ENCODE peak calls at places on chromosome 17, in ten cellular contexts. G is amniotic stem cell; E is brain pericyte; J is mucosa of gallbladder; O is stimulated activated CD8-positive, alpha-beta memory T cell treated with anti-CD3 and anti-CD28 coated beads, Interleukin-4, amount 100 ng/mL, for 48 hours; L is ascending aorta; T is left cardiac atrium; M is neural progenitor cell; A is T-helper 1 cell; K is ACHN. R is an unnamed sample.

GRCh38 chr17:61238455-61238933 is 161.1 kb upstream of the TBX2 start:
- DNase-seq in G (no peak), E (no peak), J (no peak), O (no peak), L (no peak), T (no peak), M (no peak), A (no peak), K (no peak), R (no peak)

GRCh38 chr17:1002771-1003555 is 6.0 kb downstream of the TIMM22 start:
- DNase-seq in G (peak; percentile 40), E (peak; percentile 77), J (no peak), O (no peak), L (peak; percentile 68), T (no peak), M (no peak), A (no peak), K (no peak), R (no peak)

GRCh38 chr17:8941520-8941919 is 24.0 kb downstream of the PIK3R5 start:
- DNase-seq in G (no peak), E (no peak), J (no peak), O (peak; percentile 77), L (no peak), T (peak; percentile 33), M (no peak), A (peak; percentile 44), K (no peak), R (no peak)

GRCh38 chr17:72529386-72529785 is 408.6 kb downstream of the SOX9 start:
- DNase-seq in G (no peak), E (no peak), J (no peak), O (no peak), L (no peak), T (no peak), M (peak; percentile 45), A (no peak), K (no peak), R (no peak)

GRCh38 chr17:73553311-73553710 is 90.9 kb downstream of the SDK2 start:
- DNase-seq in G (no peak), E (no peak), J (no peak), O (no peak), L (no peak), T (no peak), M (no peak), A (no peak), K (no peak), R (no peak)

GRCh38 chr17:42518755-42519545 is 17.1 kb upstream of the NAGLU start:
- DNase-seq in G (no peak), E (no peak), J (peak; percentile 81), O (no peak), L (no peak), T (peak; percentile 81), M (no peak), A (no peak), K (peak; percentile 29), R (no peak)

GRCh38 chr17:58300336-58300735 is 19.6 kb upstream of the MPO start:
- DNase-seq in G (no peak), E (no peak), J (peak; percentile 1), O (peak; percentile 10), L (no peak), T (no peak), M (no peak), A (no peak), K (no peak), R (no peak)

GRCh38 chr17:75913537-75914210 is 9.0 kb upstream of the MRPL38 start:
- DNase-seq in G (no peak), E (no peak), J (no peak), O (no peak), L (no peak), T (no peak), M (no peak), A (no peak), K (no peak), R (no peak)

GRCh38 chr17:32102697-32103096 is 39.6 kb upstream of the RHOT1 start:
- DNase-seq in G (no peak), E (no peak), J (no peak), O (no peak), L (no peak), T (no peak), M (no peak), A (no peak), K (no peak), R (no peak)

GRCh38 chr17:8956521-8956920 is 9.0 kb downstream of the PIK3R5 start:
- DNase-seq in G (no peak), E (no peak), J (no peak), O (no peak), L (no peak), T (no peak), M (no peak), A (no peak), K (no peak), R (no peak)

GRCh38 chr17:45306623-45307022 is 10.2 kb downstream of the MAP3K14 start:
- DNase-seq in G (no peak), E (no peak), J (no peak), O (no peak), L (no peak), T (no peak), M (no peak), A (no peak), K (no peak), R (no peak)

GRCh38 chr17:73165616-73166404 is 1.0 kb downstream of the SSTR2 start:
- DNase-seq in G (no peak), E (no peak), J (no peak), O (no peak), L (no peak), T (peak; percentile 25), M (peak; percentile 68), A (no peak), K (peak; percentile 19), R (no peak)

GRCh38 chr17:36463916-36464764 is 22.3 kb upstream of the ZNHIT3 start:
- DNase-seq in G (peak; percentile 2), E (no peak), J (peak; percentile 66), O (peak; percentile 75), L (no peak), T (peak; percentile 59), M (peak; percentile 98), A (no peak), K (peak; percentile 85), R (peak; percentile 85)

GRCh38 chr17:79325707-79326106 is 251.1 kb downstream of the ENGASE start:
- DNase-seq in G (no peak), E (no peak), J (no peak), O (peak; percentile 26), L (no peak), T (no peak), M (peak; percentile 82), A (no peak), K (peak; percentile 50), R (no peak)

GRCh38 chr17:61168506-61168905 is 231.1 kb upstream of the TBX2 start:
- DNase-seq in G (no peak), E (no peak), J (no peak), O (no peak), L (no peak), T (no peak), M (no peak), A (no peak), K (peak; percentile 32), R (no peak)

GRCh38 chr17:9139695-9140094 is 118.4 kb downstream of the NTN1 start:
- DNase-seq in G (no peak), E (no peak), J (no peak), O (no peak), L (no peak), T (no peak), M (no peak), A (no peak), K (no peak), R (no peak)

GRCh38 chr17:14158707-14159106 is 78.0 kb downstream of the CDRT15 start:
- DNase-seq in G (no peak), E (no peak), J (no peak), O (no peak), L (no peak), T (no peak), M (no peak), A (no peak), K (no peak), R (no peak)

GRCh38 chr17:81954131-81955057 is 6.6 kb downstream of the NOTUM start:
- DNase-seq in G (no peak), E (no peak), J (no peak), O (no peak), L (no peak), T (no peak), M (no peak), A (no peak), K (no peak), R (no peak)

GRCh38 chr17:50840311-50840851 is 5.0 kb downstream of the WFIKKN2 start:
- DNase-seq in G (no peak), E (no peak), J (no peak), O (no peak), L (peak; percentile 53), T (no peak), M (no peak), A (no peak), K (no peak), R (no peak)

GRCh38 chr17:33811984-33812383 is 443.1 kb upstream of the CCL2 start:
- DNase-seq in G (no peak), E (no peak), J (no peak), O (no peak), L (no peak), T (no peak), M (no peak), A (no peak), K (no peak), R (no peak)

GRCh38 chr17:65074778-65075250 is 18.3 kb upstream of the GNA13 start:
- DNase-seq in G (no peak), E (no peak), J (peak; percentile 74), O (no peak), L (no peak), T (peak; percentile 82), M (no peak), A (no peak), K (no peak), R (no peak)

GRCh38 chr17:39599006-39599664 is 8.6 kb downstream of the NEUROD2 start:
- DNase-seq in G (no peak), E (no peak), J (no peak), O (no peak), L (no peak), T (no peak), M (peak; percentile 49), A (no peak), K (no peak), R (no peak)

GRCh38 chr17:32954477-32954876 is 26.5 kb downstream of the TMEM98 start:
- DNase-seq in G (no peak), E (no peak), J (peak; percentile 82), O (no peak), L (no peak), T (no peak), M (no peak), A (no peak), K (no peak), R (no peak)

GRCh38 chr17:41004397-41004796 is 4.5 kb downstream of the KRTAP3-1 start:
- DNase-seq in G (no peak), E (no peak), J (no peak), O (no peak), L (no peak), T (no peak), M (no peak), A (no peak), K (no peak), R (no peak)

GRCh38 chr17:66935717-66936116 is 28.8 kb upstream of the CACNG4 start:
- DNase-seq in G (no peak), E (no peak), J (no peak), O (no peak), L (no peak), T (no peak), M (no peak), A (no peak), K (no peak), R (no peak)

GRCh38 chr17:3965123-3965800 is 1.0 kb upstream of the ATP2A3 start:
- DNase-seq in G (no peak), E (no peak), J (peak; percentile 70), O (peak; percentile 80), L (peak; percentile 80), T (peak; percentile 75), M (peak; percentile 79), A (peak; percentile 61), K (peak; percentile 85), R (peak; percentile 67)

GRCh38 chr17:70875729-70876344 is 706.5 kb downstream of the KCNJ2 start:
- DNase-seq in G (no peak), E (no peak), J (no peak), O (no peak), L (no peak), T (no peak), M (no peak), A (no peak), K (no peak), R (no peak)

GRCh38 chr17:77487211-77487629 is 346.5 kb downstream of the SEC14L1 start:
- DNase-seq in G (no peak), E (no peak), J (no peak), O (no peak), L (no peak), T (no peak), M (no peak), A (no peak), K (no peak), R (no peak)

R was measured in GM12891.